ENCODE peak calls at places on chromosomes 5 and 9, in ten cellular contexts. G, Z, E, C, A, P, S, B, I and O are unnamed samples.

GRCh38 chr5:134649163-134649916 is 755 bp downstream of the SEC24A start:
- DNase-seq in G (peak), Z (no peak), E (no peak), C (no peak), A (no peak), P (no peak), S (no peak), B (no peak), I (no peak), O (peak)

GRCh38 chr5:173631478-173631877 is 15.0 kb upstream of the BOD1 start:
- DNase-seq in G (no peak), Z (no peak), E (no peak), C (no peak), A (no peak), P (no peak), S (no peak), B (no peak), I (no peak), O (no peak)

GRCh38 chr9:121652037-121652837 is 803 bp downstream of the DAB2IP start:
- DNase-seq in G (no peak), Z (no peak), E (no peak), C (no peak), A (no peak), P (no peak), S (peak), B (no peak), I (no peak), O (no peak)

GRCh38 chr5:5474961-5475360 is 52.5 kb downstream of the ICE1 start:
- DNase-seq in G (no peak), Z (no peak), E (no peak), C (no peak), A (no peak), P (no peak), S (no peak), B (no peak), I (no peak), O (no peak)

GRCh38 chr5:141814064-141814982 is 63.9 kb downstream of the PCDH1 start:
- DNase-seq in G (no peak), Z (peak), E (no peak), C (peak), A (no peak), P (no peak), S (no peak), B (no peak), I (peak), O (peak)

GRCh38 chr5:157026789-157027424 is 32.0 kb downstream of the HAVCR1 start:
- DNase-seq in G (no peak), Z (no peak), E (no peak), C (peak), A (no peak), P (no peak), S (peak), B (no peak), I (no peak), O (no peak)

GRCh38 chr5:68279960-68280359 is 64.4 kb downstream of the PIK3R1 start:
- DNase-seq in G (peak), Z (peak), E (no peak), C (no peak), A (no peak), P (peak), S (no peak), B (no peak), I (no peak), O (no peak)

GRCh38 chr9:109799792-109800191 is 19.8 kb downstream of the PALM2AKAP2 start:
- DNase-seq in G (no peak), Z (no peak), E (no peak), C (no peak), A (no peak), P (no peak), S (no peak), B (no peak), I (no peak), O (no peak)